ENCODE peak calls at places on chromosomes 12 and 14, in four cellular contexts. Y is NCI-H2081 treated with DMSO at 0.1 percent for 48 hours, C is NCI-H345, Q is uterus. B is an unnamed sample.
A peak's percentile ranks its signal among the peaks of the same experiment; 100 is the strongest.

GRCh38 chr14:67426161-67426560 is 14.2 kb upstream of the PLEK2 start:
- DNase-seq in C (no peak), Y (no peak), Q (no peak), B (no peak)

GRCh38 chr12:131074221-131075083 is 120.7 kb downstream of the ADGRD1 start:
- DNase-seq in C (no peak), Q (peak; percentile 36), Y (no peak), B (no peak)

GRCh38 chr12:89529738-89530137 is 3.9 kb upstream of the POC1B start:
- DNase-seq in Q (no peak), C (peak; percentile 44), Y (no peak), B (no peak)

GRCh38 chr12:88638956-88639355 is 58.7 kb upstream of the KITLG start:
- DNase-seq in Y (no peak), Q (no peak), C (no peak), B (no peak)

GRCh38 chr14:50541159-50541567 is 8.8 kb upstream of the MAP4K5 start:
- DNase-seq in C (no peak), Q (no peak), Y (no peak), B (no peak)

GRCh38 chr12:111405856-111406473 is at the start of gene SH2B3:
- DNase-seq in Q (peak; percentile 80), C (peak; percentile 64), Y (no peak), B (peak; percentile 34)

GRCh38 chr12:89051065-89051677 is 301.1 kb downstream of the DUSP6 start:
- DNase-seq in C (peak; percentile 49), Y (peak; percentile 32), Q (no peak), B (peak; percentile 44)

GRCh38 chr14:76486251-76486743 is 110.4 kb downstream of the ESRRB start:
- DNase-seq in Y (peak; percentile 85), Q (no peak), C (peak; percentile 97), B (no peak)

GRCh38 chr14:65074449-65075155 is 27.7 kb downstream of the MAX start:
- DNase-seq in Q (no peak), C (no peak), Y (no peak), B (no peak)

GRCh38 chr12:53739285-53740129 is 12.3 kb upstream of the CALCOCO1 start:
- DNase-seq in Q (no peak), C (no peak), Y (peak; percentile 2), B (no peak)

GRCh38 chr14:60094306-60094897 is 2.7 kb downstream of the PCNX4 start:
- DNase-seq in C (no peak), Q (no peak), Y (no peak), B (no peak)

GRCh38 chr12:79687711-79688270 is 3.0 kb downstream of the PAWR start:
- DNase-seq in C (no peak), Y (no peak), Q (no peak), B (no peak)

GRCh38 chr12:57342207-57342691 is 88.6 kb downstream of the R3HDM2 start:
- DNase-seq in C (no peak), Q (no peak), Y (no peak), B (no peak)

GRCh38 chr14:55951366-55952206 is 166.6 kb upstream of the PELI2 start:
- DNase-seq in Q (no peak), Y (no peak), C (no peak), B (no peak)

GRCh38 chr12:69430942-69431603 is 39.1 kb upstream of the FRS2 start:
- DNase-seq in C (no peak), Q (no peak), Y (no peak), B (no peak)

GRCh38 chr12:13146539-13146938 is 43.1 kb upstream of the GSG1 start:
- DNase-seq in Y (no peak), Q (peak; percentile 29), C (no peak), B (no peak)

GRCh38 chr12:126700115-126700514 is 1566.9 kb upstream of the TMEM132C start:
- DNase-seq in C (no peak), Y (no peak), Q (no peak), B (no peak)

GRCh38 chr12:50110762-50111416 is 1.1 kb upstream of the COX14 start:
- DNase-seq in C (no peak), Q (peak; percentile 40), Y (no peak), B (peak; percentile 79)

GRCh38 chr14:88154321-88154720 is 149.4 kb downstream of the GPR65 start:
- DNase-seq in Y (no peak), Q (no peak), C (no peak), B (no peak)

GRCh38 chr12:124147579-124147978 is 147.3 kb upstream of the RFLNA start:
- DNase-seq in C (no peak), Y (no peak), Q (no peak), B (no peak)

GRCh38 chr12:31897791-31898503 is 61.3 kb upstream of the RESF1 start:
- DNase-seq in Y (peak; percentile 9), C (peak; percentile 49), Q (no peak), B (no peak)

GRCh38 chr14:54813081-54813480 is 89.5 kb downstream of the GCH1 start:
- DNase-seq in C (no peak), Q (no peak), Y (no peak), B (no peak)

GRCh38 chr14:96060161-96060933 is 21.2 kb downstream of the C14orf132 start:
- DNase-seq in C (no peak), Y (no peak), Q (no peak), B (no peak)

GRCh38 chr14:51224551-51224950 is 15.5 kb upstream of the TMX1 start:
- DNase-seq in C (no peak), Y (no peak), Q (no peak), B (no peak)

GRCh38 chr14:103334644-103335603 is 887 bp downstream of the EIF5 start:
- DNase-seq in Y (no peak), Q (peak; percentile 80), C (peak; percentile 75), B (peak; percentile 83)

GRCh38 chr12:116798719-116799118 is 60.6 kb downstream of the RNFT2 start:
- DNase-seq in Y (no peak), Q (no peak), C (no peak), B (no peak)

GRCh38 chr14:38197001-38197760 is 10.5 kb upstream of the SSTR1 start:
- DNase-seq in Q (no peak), C (no peak), Y (no peak), B (no peak)

GRCh38 chr14:35220920-35221319 is 71.3 kb upstream of the PSMA6 start:
- DNase-seq in Y (no peak), C (no peak), Q (no peak), B (no peak)